ENCODE peak calls at places on chromosomes 11 and 22, in ten cellular contexts. One of them, this sample, is unnamed.

GRCh38 chr11:69560141-69560790 is 78.8 kb downstream of the LINC01488 start:
- DNase-seq in colonic mucosa: no peak
- DNase-seq in lower lobe of right lung: no peak
- DNase-seq in endothelial cell of umbilical vein: no peak
- DNase-seq in cardiac fibroblast: no peak
- DNase-seq in Panc1: no peak
- DNase-seq in MM.1S: no peak
- DNase-seq in GM23338: no peak
- DNase-seq in fibroblast of the aortic adventitia: no peak
- DNase-seq in HFF-Myc: no peak
- DNase-seq in this sample: no peak

GRCh38 chr11:63871962-63872832 is 33.3 kb downstream of the MARK2 start:
- DNase-seq in lower lobe of right lung: peak
- DNase-seq in cardiac fibroblast: peak
- DNase-seq in MM.1S: peak
- DNase-seq in HFF-Myc: peak
- DNase-seq in GM23338: peak
- DNase-seq in fibroblast of the aortic adventitia: peak
- DNase-seq in Panc1: peak
- DNase-seq in colonic mucosa: peak
- DNase-seq in endothelial cell of umbilical vein: peak
- DNase-seq in this sample: peak

GRCh38 chr11:32312865-32313403 is 122.4 kb downstream of the WT1 start:
- DNase-seq in MM.1S: peak
- DNase-seq in GM23338: peak
- DNase-seq in Panc1: peak
- DNase-seq in endothelial cell of umbilical vein: peak
- DNase-seq in colonic mucosa: peak
- DNase-seq in HFF-Myc: no peak
- DNase-seq in lower lobe of right lung: no peak
- DNase-seq in fibroblast of the aortic adventitia: peak
- DNase-seq in cardiac fibroblast: peak
- DNase-seq in this sample: peak

GRCh38 chr22:30206964-30207363 is 39.6 kb downstream of the LIF start:
- DNase-seq in MM.1S: no peak
- DNase-seq in HFF-Myc: peak
- DNase-seq in endothelial cell of umbilical vein: peak
- DNase-seq in fibroblast of the aortic adventitia: peak
- DNase-seq in cardiac fibroblast: peak
- DNase-seq in Panc1: peak
- DNase-seq in lower lobe of right lung: no peak
- DNase-seq in GM23338: peak
- DNase-seq in colonic mucosa: no peak
- DNase-seq in this sample: no peak

GRCh38 chr11:33722579-33723234 is 13.5 kb downstream of the CD59 start:
- DNase-seq in MM.1S: no peak
- DNase-seq in GM23338: no peak
- DNase-seq in colonic mucosa: no peak
- DNase-seq in endothelial cell of umbilical vein: peak
- DNase-seq in cardiac fibroblast: no peak
- DNase-seq in lower lobe of right lung: no peak
- DNase-seq in fibroblast of the aortic adventitia: peak
- DNase-seq in HFF-Myc: no peak
- DNase-seq in Panc1: no peak
- DNase-seq in this sample: no peak

GRCh38 chr22:23376256-23376655 is 195.9 kb downstream of the BCR start:
- DNase-seq in GM23338: peak
- DNase-seq in MM.1S: peak
- DNase-seq in fibroblast of the aortic adventitia: no peak
- DNase-seq in Panc1: no peak
- DNase-seq in HFF-Myc: peak
- DNase-seq in lower lobe of right lung: no peak
- DNase-seq in cardiac fibroblast: no peak
- DNase-seq in colonic mucosa: peak
- DNase-seq in endothelial cell of umbilical vein: peak
- DNase-seq in this sample: no peak

GRCh38 chr11:122601131-122602125 is 54.1 kb upstream of the UBASH3B start:
- DNase-seq in Panc1: no peak
- DNase-seq in fibroblast of the aortic adventitia: peak
- DNase-seq in colonic mucosa: no peak
- DNase-seq in MM.1S: no peak
- DNase-seq in lower lobe of right lung: no peak
- DNase-seq in cardiac fibroblast: peak
- DNase-seq in endothelial cell of umbilical vein: no peak
- DNase-seq in HFF-Myc: peak
- DNase-seq in GM23338: no peak
- DNase-seq in this sample: no peak

GRCh38 chr11:120021978-120022377 is 115.9 kb downstream of the TRIM29 start:
- DNase-seq in cardiac fibroblast: no peak
- DNase-seq in lower lobe of right lung: no peak
- DNase-seq in GM23338: no peak
- DNase-seq in Panc1: no peak
- DNase-seq in MM.1S: no peak
- DNase-seq in fibroblast of the aortic adventitia: no peak
- DNase-seq in colonic mucosa: no peak
- DNase-seq in endothelial cell of umbilical vein: no peak
- DNase-seq in HFF-Myc: no peak
- DNase-seq in this sample: no peak

GRCh38 chr11:15038963-15039362 is 34.4 kb upstream of the CALCB start:
- DNase-seq in fibroblast of the aortic adventitia: peak
- DNase-seq in endothelial cell of umbilical vein: no peak
- DNase-seq in Panc1: no peak
- DNase-seq in GM23338: peak
- DNase-seq in MM.1S: no peak
- DNase-seq in colonic mucosa: no peak
- DNase-seq in lower lobe of right lung: no peak
- DNase-seq in HFF-Myc: no peak
- DNase-seq in cardiac fibroblast: peak
- DNase-seq in this sample: peak

GRCh38 chr11:32137869-32138268 is 47.0 kb downstream of the RCN1 start:
- DNase-seq in GM23338: no peak
- DNase-seq in lower lobe of right lung: no peak
- DNase-seq in cardiac fibroblast: no peak
- DNase-seq in Panc1: no peak
- DNase-seq in endothelial cell of umbilical vein: no peak
- DNase-seq in MM.1S: no peak
- DNase-seq in colonic mucosa: no peak
- DNase-seq in HFF-Myc: no peak
- DNase-seq in fibroblast of the aortic adventitia: no peak
- DNase-seq in this sample: no peak

GRCh38 chr11:71080239-71081097 is 171.9 kb downstream of the SHANK2 start:
- DNase-seq in cardiac fibroblast: peak
- DNase-seq in GM23338: peak
- DNase-seq in HFF-Myc: peak
- DNase-seq in lower lobe of right lung: peak
- DNase-seq in colonic mucosa: peak
- DNase-seq in MM.1S: peak
- DNase-seq in fibroblast of the aortic adventitia: peak
- DNase-seq in Panc1: peak
- DNase-seq in endothelial cell of umbilical vein: no peak
- DNase-seq in this sample: peak

GRCh38 chr11:1557168-1557884 is 14.7 kb downstream of the DUSP8 start:
- DNase-seq in cardiac fibroblast: no peak
- DNase-seq in lower lobe of right lung: no peak
- DNase-seq in GM23338: no peak
- DNase-seq in HFF-Myc: no peak
- DNase-seq in fibroblast of the aortic adventitia: no peak
- DNase-seq in MM.1S: no peak
- DNase-seq in colonic mucosa: no peak
- DNase-seq in endothelial cell of umbilical vein: no peak
- DNase-seq in Panc1: no peak
- DNase-seq in this sample: no peak

GRCh38 chr11:75337195-75337654 is 14.2 kb downstream of the ARRB1 start:
- DNase-seq in lower lobe of right lung: peak
- DNase-seq in cardiac fibroblast: peak
- DNase-seq in endothelial cell of umbilical vein: peak
- DNase-seq in GM23338: no peak
- DNase-seq in Panc1: no peak
- DNase-seq in colonic mucosa: no peak
- DNase-seq in HFF-Myc: no peak
- DNase-seq in fibroblast of the aortic adventitia: peak
- DNase-seq in MM.1S: no peak
- DNase-seq in this sample: no peak

GRCh38 chr11:128365044-128365443 is 222.3 kb downstream of the ETS1 start:
- DNase-seq in HFF-Myc: peak
- DNase-seq in endothelial cell of umbilical vein: peak
- DNase-seq in lower lobe of right lung: no peak
- DNase-seq in cardiac fibroblast: peak
- DNase-seq in Panc1: no peak
- DNase-seq in colonic mucosa: no peak
- DNase-seq in GM23338: peak
- DNase-seq in fibroblast of the aortic adventitia: peak
- DNase-seq in MM.1S: peak
- DNase-seq in this sample: no peak

GRCh38 chr11:37108436-37109204 is 510.6 kb upstream of the RAG2 start:
- DNase-seq in lower lobe of right lung: no peak
- DNase-seq in HFF-Myc: no peak
- DNase-seq in fibroblast of the aortic adventitia: peak
- DNase-seq in cardiac fibroblast: peak
- DNase-seq in endothelial cell of umbilical vein: no peak
- DNase-seq in GM23338: no peak
- DNase-seq in MM.1S: no peak
- DNase-seq in Panc1: no peak
- DNase-seq in colonic mucosa: no peak
- DNase-seq in this sample: no peak

GRCh38 chr22:25054943-25055511 is 102.5 kb downstream of the KIAA1671 start:
- DNase-seq in fibroblast of the aortic adventitia: peak
- DNase-seq in GM23338: no peak
- DNase-seq in HFF-Myc: no peak
- DNase-seq in lower lobe of right lung: no peak
- DNase-seq in cardiac fibroblast: no peak
- DNase-seq in Panc1: no peak
- DNase-seq in colonic mucosa: no peak
- DNase-seq in MM.1S: no peak
- DNase-seq in endothelial cell of umbilical vein: peak
- DNase-seq in this sample: peak

GRCh38 chr11:57434640-57435546 is 8.0 kb upstream of the SLC43A3 start:
- DNase-seq in HFF-Myc: no peak
- DNase-seq in cardiac fibroblast: peak
- DNase-seq in lower lobe of right lung: no peak
- DNase-seq in colonic mucosa: no peak
- DNase-seq in Panc1: no peak
- DNase-seq in fibroblast of the aortic adventitia: peak
- DNase-seq in endothelial cell of umbilical vein: no peak
- DNase-seq in MM.1S: no peak
- DNase-seq in GM23338: no peak
- DNase-seq in this sample: peak

GRCh38 chr22:35138521-35138920 is 72.6 kb downstream of the ISX start:
- DNase-seq in endothelial cell of umbilical vein: no peak
- DNase-seq in GM23338: no peak
- DNase-seq in MM.1S: no peak
- DNase-seq in lower lobe of right lung: no peak
- DNase-seq in fibroblast of the aortic adventitia: no peak
- DNase-seq in colonic mucosa: peak
- DNase-seq in HFF-Myc: no peak
- DNase-seq in cardiac fibroblast: no peak
- DNase-seq in Panc1: no peak
- DNase-seq in this sample: no peak
- H3K4me3 ChIP-seq in endothelial cell of umbilical vein: no peak
- H3K4me3 ChIP-seq in GM23338: no peak
- H3K4me3 ChIP-seq in MM.1S: no peak
- H3K4me3 ChIP-seq in lower lobe of right lung: no peak
- H3K4me3 ChIP-seq in fibroblast of the aortic adventitia: no peak
- H3K4me3 ChIP-seq in colonic mucosa: no peak
- H3K4me3 ChIP-seq in HFF-Myc: no peak
- H3K4me3 ChIP-seq in cardiac fibroblast: no peak
- H3K4me3 ChIP-seq in Panc1: no peak
- H3K4me3 ChIP-seq in this sample: no peak

GRCh38 chr11:126281666-126282175 is 1.2 kb upstream of the TIRAP start:
- DNase-seq in lower lobe of right lung: no peak
- DNase-seq in cardiac fibroblast: no peak
- DNase-seq in endothelial cell of umbilical vein: no peak
- DNase-seq in Panc1: no peak
- DNase-seq in GM23338: no peak
- DNase-seq in fibroblast of the aortic adventitia: no peak
- DNase-seq in HFF-Myc: no peak
- DNase-seq in MM.1S: no peak
- DNase-seq in colonic mucosa: no peak
- DNase-seq in this sample: no peak
- H3K4me3 ChIP-seq in lower lobe of right lung: peak
- H3K4me3 ChIP-seq in cardiac fibroblast: no peak
- H3K4me3 ChIP-seq in endothelial cell of umbilical vein: no peak
- H3K4me3 ChIP-seq in Panc1: peak
- H3K4me3 ChIP-seq in GM23338: peak
- H3K4me3 ChIP-seq in fibroblast of the aortic adventitia: no peak
- H3K4me3 ChIP-seq in HFF-Myc: no peak
- H3K4me3 ChIP-seq in MM.1S: peak
- H3K4me3 ChIP-seq in colonic mucosa: no peak
- H3K4me3 ChIP-seq in this sample: no peak

GRCh38 chr11:126114486-126115252 is 52.0 kb upstream of the CDON start:
- DNase-seq in HFF-Myc: no peak
- DNase-seq in lower lobe of right lung: no peak
- DNase-seq in colonic mucosa: no peak
- DNase-seq in endothelial cell of umbilical vein: no peak
- DNase-seq in fibroblast of the aortic adventitia: no peak
- DNase-seq in MM.1S: no peak
- DNase-seq in cardiac fibroblast: peak
- DNase-seq in Panc1: no peak
- DNase-seq in GM23338: no peak
- DNase-seq in this sample: no peak
- H3K4me3 ChIP-seq in HFF-Myc: no peak
- H3K4me3 ChIP-seq in lower lobe of right lung: no peak
- H3K4me3 ChIP-seq in colonic mucosa: no peak
- H3K4me3 ChIP-seq in endothelial cell of umbilical vein: no peak
- H3K4me3 ChIP-seq in fibroblast of the aortic adventitia: no peak
- H3K4me3 ChIP-seq in MM.1S: no peak
- H3K4me3 ChIP-seq in cardiac fibroblast: no peak
- H3K4me3 ChIP-seq in Panc1: no peak
- H3K4me3 ChIP-seq in GM23338: no peak
- H3K4me3 ChIP-seq in this sample: no peak

GRCh38 chr22:50546326-50547230 is 879 bp downstream of the KLHDC7B start:
- DNase-seq in HFF-Myc: no peak
- DNase-seq in endothelial cell of umbilical vein: no peak
- DNase-seq in lower lobe of right lung: peak
- DNase-seq in Panc1: no peak
- DNase-seq in GM23338: no peak
- DNase-seq in MM.1S: no peak
- DNase-seq in colonic mucosa: no peak
- DNase-seq in cardiac fibroblast: no peak
- DNase-seq in fibroblast of the aortic adventitia: no peak
- DNase-seq in this sample: no peak

GRCh38 chr22:50542416-50542927 is 3.2 kb upstream of the KLHDC7B start:
- DNase-seq in HFF-Myc: no peak
- DNase-seq in cardiac fibroblast: no peak
- DNase-seq in GM23338: no peak
- DNase-seq in lower lobe of right lung: no peak
- DNase-seq in MM.1S: no peak
- DNase-seq in colonic mucosa: no peak
- DNase-seq in endothelial cell of umbilical vein: no peak
- DNase-seq in fibroblast of the aortic adventitia: no peak
- DNase-seq in Panc1: no peak
- DNase-seq in this sample: no peak

GRCh38 chr22:50545522-50546325 is at the start of gene KLHDC7B:
- DNase-seq in endothelial cell of umbilical vein: no peak
- DNase-seq in cardiac fibroblast: peak
- DNase-seq in lower lobe of right lung: peak
- DNase-seq in colonic mucosa: no peak
- DNase-seq in Panc1: no peak
- DNase-seq in GM23338: no peak
- DNase-seq in HFF-Myc: no peak
- DNase-seq in MM.1S: no peak
- DNase-seq in fibroblast of the aortic adventitia: peak
- DNase-seq in this sample: no peak

GRCh38 chr22:50544078-50544745 is 1.5 kb upstream of the KLHDC7B start:
- DNase-seq in Panc1: no peak
- DNase-seq in endothelial cell of umbilical vein: peak
- DNase-seq in HFF-Myc: no peak
- DNase-seq in lower lobe of right lung: peak
- DNase-seq in MM.1S: peak
- DNase-seq in cardiac fibroblast: peak
- DNase-seq in fibroblast of the aortic adventitia: peak
- DNase-seq in GM23338: peak
- DNase-seq in colonic mucosa: peak
- DNase-seq in this sample: no peak

GRCh38 chr22:50544746-50545253 is 899 bp upstream of the KLHDC7B start:
- DNase-seq in HFF-Myc: no peak
- DNase-seq in GM23338: no peak
- DNase-seq in cardiac fibroblast: no peak
- DNase-seq in endothelial cell of umbilical vein: no peak
- DNase-seq in lower lobe of right lung: peak
- DNase-seq in fibroblast of the aortic adventitia: no peak
- DNase-seq in colonic mucosa: peak
- DNase-seq in Panc1: no peak
- DNase-seq in MM.1S: no peak
- DNase-seq in this sample: no peak
- H3K4me3 ChIP-seq in HFF-Myc: no peak
- H3K4me3 ChIP-seq in GM23338: peak
- H3K4me3 ChIP-seq in cardiac fibroblast: no peak
- H3K4me3 ChIP-seq in endothelial cell of umbilical vein: no peak
- H3K4me3 ChIP-seq in lower lobe of right lung: no peak
- H3K4me3 ChIP-seq in fibroblast of the aortic adventitia: no peak
- H3K4me3 ChIP-seq in colonic mucosa: no peak
- H3K4me3 ChIP-seq in Panc1: no peak
- H3K4me3 ChIP-seq in MM.1S: peak
- H3K4me3 ChIP-seq in this sample: no peak